ENCODE peak calls at places on chromosomes 1 and 21, in five cellular contexts. One of them, this sample, is unnamed.

GRCh38 chr1:180778782-180779398 is 133.8 kb upstream of the KIAA1614 start:
- DNase-seq in NCI-H345: no peak
- DNase-seq in CD4-positive, CD25-positive, alpha-beta regulatory T cell: no peak
- DNase-seq in progenitor cell of endocrine pancreas: no peak
- DNase-seq in AG08396: no peak
- DNase-seq in this sample: no peak

GRCh38 chr1:2240251-2241156 is 12.4 kb downstream of the SKI start:
- DNase-seq in NCI-H345: no peak
- DNase-seq in CD4-positive, CD25-positive, alpha-beta regulatory T cell: no peak
- DNase-seq in progenitor cell of endocrine pancreas: no peak
- DNase-seq in AG08396: no peak
- DNase-seq in this sample: peak; percentile 69

GRCh38 chr1:149881876-149882275 is 17.5 kb upstream of the BOLA1 start:
- DNase-seq in NCI-H345: no peak
- DNase-seq in CD4-positive, CD25-positive, alpha-beta regulatory T cell: no peak
- DNase-seq in progenitor cell of endocrine pancreas: no peak
- DNase-seq in AG08396: no peak
- DNase-seq in this sample: no peak

GRCh38 chr21:35335951-35336446 is 286.9 kb upstream of the RUNX1 start:
- DNase-seq in NCI-H345: no peak
- DNase-seq in CD4-positive, CD25-positive, alpha-beta regulatory T cell: no peak
- DNase-seq in progenitor cell of endocrine pancreas: no peak
- DNase-seq in AG08396: no peak
- DNase-seq in this sample: no peak

GRCh38 chr21:39756285-39756684 is 11.3 kb downstream of the IGSF5 start:
- DNase-seq in NCI-H345: no peak
- DNase-seq in CD4-positive, CD25-positive, alpha-beta regulatory T cell: no peak
- DNase-seq in progenitor cell of endocrine pancreas: no peak
- DNase-seq in AG08396: no peak
- DNase-seq in this sample: no peak

GRCh38 chr21:22728091-22728490 is 1729.9 kb downstream of the NCAM2 start:
- DNase-seq in NCI-H345: no peak
- DNase-seq in CD4-positive, CD25-positive, alpha-beta regulatory T cell: no peak
- DNase-seq in progenitor cell of endocrine pancreas: no peak
- DNase-seq in AG08396: no peak
- DNase-seq in this sample: no peak

GRCh38 chr1:40774266-40774998 is 9.2 kb upstream of the KCNQ4 start:
- DNase-seq in NCI-H345: peak; percentile 29
- DNase-seq in CD4-positive, CD25-positive, alpha-beta regulatory T cell: peak; percentile 48
- DNase-seq in progenitor cell of endocrine pancreas: peak; percentile 51
- DNase-seq in AG08396: peak; percentile 39
- DNase-seq in this sample: no peak

GRCh38 chr21:17371470-17371869 is 141.4 kb upstream of the CXADR start:
- DNase-seq in NCI-H345: no peak
- DNase-seq in CD4-positive, CD25-positive, alpha-beta regulatory T cell: no peak
- DNase-seq in progenitor cell of endocrine pancreas: no peak
- DNase-seq in AG08396: peak; percentile 26
- DNase-seq in this sample: no peak

GRCh38 chr1:109762821-109763645 is 690 bp downstream of the EPS8L3 start:
- DNase-seq in NCI-H345: no peak
- DNase-seq in CD4-positive, CD25-positive, alpha-beta regulatory T cell: no peak
- DNase-seq in progenitor cell of endocrine pancreas: no peak
- DNase-seq in AG08396: peak; percentile 68
- DNase-seq in this sample: no peak

GRCh38 chr1:208103821-208104513 is 140.2 kb downstream of the PLXNA2 start:
- DNase-seq in NCI-H345: no peak
- DNase-seq in CD4-positive, CD25-positive, alpha-beta regulatory T cell: no peak
- DNase-seq in progenitor cell of endocrine pancreas: no peak
- DNase-seq in AG08396: no peak
- DNase-seq in this sample: no peak

GRCh38 chr1:3237994-3238704 is 169.1 kb downstream of the PRDM16 start:
- DNase-seq in NCI-H345: no peak
- DNase-seq in CD4-positive, CD25-positive, alpha-beta regulatory T cell: no peak
- DNase-seq in progenitor cell of endocrine pancreas: no peak
- DNase-seq in AG08396: no peak
- DNase-seq in this sample: no peak

GRCh38 chr1:25996966-25997758 is 701 bp downstream of the PAFAH2 start:
- DNase-seq in NCI-H345: peak; percentile 11
- DNase-seq in CD4-positive, CD25-positive, alpha-beta regulatory T cell: no peak
- DNase-seq in progenitor cell of endocrine pancreas: no peak
- DNase-seq in AG08396: peak; percentile 29
- DNase-seq in this sample: no peak

GRCh38 chr1:183806086-183806485 is 1.2 kb downstream of the RGL1 start:
- DNase-seq in NCI-H345: no peak
- DNase-seq in CD4-positive, CD25-positive, alpha-beta regulatory T cell: no peak
- DNase-seq in progenitor cell of endocrine pancreas: no peak
- DNase-seq in AG08396: no peak
- DNase-seq in this sample: no peak

This sample was measured in tibial nerve.